ENCODE peak calls at places on chromosomes 5 and 9, in five cellular contexts. One of them, this sample, is unnamed.

GRCh38 chr5:14469485-14470377 is 111.9 kb upstream of the OTULINL start:
- DNase-seq in stomach: no peak
- DNase-seq in A549: no peak
- DNase-seq in IMR-90: no peak
- DNase-seq in testis: no peak
- DNase-seq in this sample: peak

GRCh38 chr5:160165137-160166068 is 46.2 kb upstream of the PWWP2A start:
- DNase-seq in stomach: peak
- DNase-seq in A549: peak
- DNase-seq in IMR-90: peak
- DNase-seq in testis: peak
- DNase-seq in this sample: no peak

GRCh38 chr9:111232997-111233790 is 96.8 kb downstream of the OR2K2 start:
- DNase-seq in stomach: no peak
- DNase-seq in A549: no peak
- DNase-seq in IMR-90: no peak
- DNase-seq in testis: peak
- DNase-seq in this sample: no peak

GRCh38 chr5:76074487-76074886 is 8.7 kb upstream of the SV2C start:
- DNase-seq in stomach: peak
- DNase-seq in A549: no peak
- DNase-seq in IMR-90: no peak
- DNase-seq in testis: peak
- DNase-seq in this sample: peak

GRCh38 chr5:134920848-134921575 is 16.1 kb downstream of the PCBD2 start:
- DNase-seq in stomach: no peak
- DNase-seq in A549: no peak
- DNase-seq in IMR-90: no peak
- DNase-seq in testis: no peak
- DNase-seq in this sample: no peak

GRCh38 chr5:19534751-19535150 is 453.2 kb downstream of the CDH18 start:
- DNase-seq in stomach: no peak
- DNase-seq in A549: no peak
- DNase-seq in IMR-90: no peak
- DNase-seq in testis: no peak
- DNase-seq in this sample: no peak

GRCh38 chr9:109507421-109507838 is 9.3 kb upstream of the PTPN3 start:
- DNase-seq in stomach: no peak
- DNase-seq in A549: peak
- DNase-seq in IMR-90: peak
- DNase-seq in testis: no peak
- DNase-seq in this sample: no peak

GRCh38 chr9:82934949-82935348 is 128.0 kb downstream of the RASEF start:
- DNase-seq in stomach: no peak
- DNase-seq in A549: peak
- DNase-seq in IMR-90: peak
- DNase-seq in testis: no peak
- DNase-seq in this sample: no peak

GRCh38 chr9:76255781-76256455 is 138.3 kb downstream of the RFK start:
- DNase-seq in stomach: peak
- DNase-seq in A549: peak
- DNase-seq in IMR-90: peak
- DNase-seq in testis: peak
- DNase-seq in this sample: no peak

GRCh38 chr9:68668127-68668526 is 36.9 kb upstream of the PIP5K1B start:
- DNase-seq in stomach: no peak
- DNase-seq in A549: no peak
- DNase-seq in IMR-90: no peak
- DNase-seq in testis: peak
- DNase-seq in this sample: no peak

GRCh38 chr5:1817261-1818043 is 16.2 kb downstream of the NDUFS6 start:
- DNase-seq in stomach: no peak
- DNase-seq in A549: no peak
- DNase-seq in IMR-90: no peak
- DNase-seq in testis: no peak
- DNase-seq in this sample: no peak

GRCh38 chr5:159362190-159362589 is 31.9 kb upstream of the IL12B start:
- DNase-seq in stomach: no peak
- DNase-seq in A549: no peak
- DNase-seq in IMR-90: no peak
- DNase-seq in testis: no peak
- DNase-seq in this sample: no peak

GRCh38 chr9:94449486-94449885 is 105.4 kb upstream of the PCAT7 start:
- DNase-seq in stomach: no peak
- DNase-seq in A549: no peak
- DNase-seq in IMR-90: no peak
- DNase-seq in testis: no peak
- DNase-seq in this sample: no peak

GRCh38 chr9:123268240-123268949 is at the start of gene STRBP:
- DNase-seq in stomach: peak
- DNase-seq in A549: peak
- DNase-seq in IMR-90: peak
- DNase-seq in testis: peak
- DNase-seq in this sample: peak
- TF ChIP-seq POLR2A in stomach: no peak
- TF ChIP-seq POLR2A in A549: peak
- TF ChIP-seq POLR2A in IMR-90: no peak
- TF ChIP-seq POLR2A in testis: no peak
- TF ChIP-seq POLR2A in this sample: peak

GRCh38 chr5:132736853-132737833 is at the start of gene KIF3A:
- DNase-seq in stomach: peak
- DNase-seq in A549: peak
- DNase-seq in IMR-90: peak
- DNase-seq in testis: peak
- DNase-seq in this sample: peak
- TF ChIP-seq POLR2A in stomach: no peak
- TF ChIP-seq POLR2A in A549: peak
- TF ChIP-seq POLR2A in IMR-90: no peak
- TF ChIP-seq POLR2A in testis: no peak
- TF ChIP-seq POLR2A in this sample: no peak

DNA sequence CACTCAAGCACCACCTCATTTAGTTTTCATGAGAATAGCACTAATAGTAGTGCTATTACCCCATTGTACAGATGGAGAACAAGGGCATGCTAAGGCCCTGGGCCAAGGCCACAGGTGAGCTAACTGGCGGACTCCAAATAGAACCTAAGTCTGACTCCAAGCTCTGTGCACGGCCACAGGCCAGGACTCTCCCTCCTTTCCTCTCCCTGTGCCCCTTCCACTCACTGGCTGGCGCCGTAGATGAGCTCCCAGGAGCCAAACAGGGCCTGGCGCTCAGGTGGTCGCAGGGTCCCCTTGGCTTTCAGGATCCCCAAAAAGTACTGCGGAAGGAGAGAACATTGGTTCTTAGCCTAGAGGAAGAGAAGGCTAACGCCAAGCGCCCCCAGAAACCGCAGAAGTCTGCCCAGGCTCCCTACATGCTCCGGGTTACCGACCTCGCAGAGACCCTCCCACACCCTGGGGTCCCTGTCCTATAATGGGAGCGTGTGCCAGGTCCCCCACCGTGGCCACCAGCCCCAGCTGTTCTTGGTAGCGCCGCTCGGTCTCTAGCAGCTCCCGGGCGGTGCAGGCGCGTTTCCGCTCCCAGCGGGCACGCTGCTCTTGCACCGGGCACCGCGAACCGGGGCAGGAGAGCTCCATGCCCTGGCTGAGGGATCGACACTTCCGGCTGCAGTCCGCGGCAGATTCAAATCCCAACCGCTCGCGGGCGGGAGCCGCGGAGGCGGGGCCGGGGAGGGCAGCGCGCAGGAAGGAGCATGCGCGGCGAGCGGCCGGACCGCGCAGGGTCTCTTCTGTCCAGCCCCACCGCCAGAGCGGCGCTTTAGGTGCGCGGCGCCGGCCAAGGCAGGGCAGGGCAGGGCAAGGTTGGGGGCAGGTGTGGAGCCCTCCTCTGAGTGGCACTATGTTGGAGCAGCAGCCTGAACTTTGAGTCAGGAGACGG is at the start of gene ARHGEF39:
- DNase-seq in stomach: peak
- DNase-seq in A549: peak
- DNase-seq in IMR-90: peak
- DNase-seq in testis: peak
- DNase-seq in this sample: peak
- TF ChIP-seq POLR2A in stomach: no peak
- TF ChIP-seq POLR2A in A549: peak
- TF ChIP-seq POLR2A in IMR-90: peak
- TF ChIP-seq POLR2A in testis: no peak
- TF ChIP-seq POLR2A in this sample: peak

GRCh38 chr9:133333566-133333965 is 2.4 kb downstream of the SURF6 start:
- DNase-seq in stomach: no peak
- DNase-seq in A549: no peak
- DNase-seq in IMR-90: no peak
- DNase-seq in testis: no peak
- DNase-seq in this sample: no peak
- TF ChIP-seq POLR2A in stomach: no peak
- TF ChIP-seq POLR2A in A549: no peak
- TF ChIP-seq POLR2A in IMR-90: no peak
- TF ChIP-seq POLR2A in testis: no peak
- TF ChIP-seq POLR2A in this sample: no peak

DNA sequence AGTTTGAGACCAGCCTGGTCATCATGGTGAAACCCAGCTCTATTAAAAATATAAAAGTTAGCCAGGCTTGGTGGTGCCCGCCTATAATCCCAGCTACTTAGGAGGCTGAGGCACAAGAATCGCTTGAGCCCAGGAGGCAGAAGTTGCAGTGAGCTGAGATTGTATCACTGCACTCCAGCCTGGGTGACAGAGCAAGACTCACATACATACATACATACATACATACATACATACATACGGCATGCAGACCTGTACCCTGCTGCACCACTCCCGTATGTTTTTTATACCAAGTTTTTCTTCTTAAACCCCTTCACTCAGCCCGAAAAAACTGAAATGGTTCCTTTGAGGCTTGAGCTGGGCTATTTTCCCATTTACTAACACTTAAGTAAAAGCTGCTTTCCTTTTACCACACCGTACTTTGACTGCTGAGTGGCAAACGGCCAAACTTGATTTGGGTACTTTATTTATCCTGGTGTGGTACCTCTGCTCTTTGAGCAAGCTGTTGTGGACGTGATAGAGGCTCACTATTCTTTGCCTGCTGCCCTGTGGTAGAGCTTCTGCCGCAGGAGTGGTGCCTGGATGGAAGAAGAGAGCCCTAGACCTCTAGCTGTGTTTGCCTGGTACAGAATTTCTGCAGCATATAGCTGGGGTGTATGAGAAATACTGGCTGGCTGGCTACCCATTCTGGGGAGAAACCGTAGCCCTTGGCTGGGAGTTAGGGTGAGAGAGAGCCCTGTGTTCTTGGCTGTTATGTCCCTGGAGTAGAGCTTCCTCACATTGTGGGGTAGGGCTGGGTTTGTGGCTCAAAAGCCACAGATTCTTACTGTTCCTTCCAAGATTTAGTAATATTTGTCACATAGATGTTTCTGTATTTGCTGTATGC is 19.4 kb downstream of the IPO11 start:
- DNase-seq in stomach: peak
- DNase-seq in A549: no peak
- DNase-seq in IMR-90: no peak
- DNase-seq in testis: peak
- DNase-seq in this sample: peak
- TF ChIP-seq POLR2A in stomach: no peak
- TF ChIP-seq POLR2A in A549: no peak
- TF ChIP-seq POLR2A in IMR-90: no peak
- TF ChIP-seq POLR2A in testis: no peak
- TF ChIP-seq POLR2A in this sample: no peak

GRCh38 chr9:79461735-79462134 is 110.0 kb upstream of the TLE4 start:
- DNase-seq in stomach: no peak
- DNase-seq in A549: no peak
- DNase-seq in IMR-90: no peak
- DNase-seq in testis: no peak
- DNase-seq in this sample: no peak

GRCh38 chr9:79470957-79471356 is 100.8 kb upstream of the TLE4 start:
- DNase-seq in stomach: no peak
- DNase-seq in A549: no peak
- DNase-seq in IMR-90: no peak
- DNase-seq in testis: no peak
- DNase-seq in this sample: no peak

GRCh38 chr9:79469164-79469563 is 102.6 kb upstream of the TLE4 start:
- DNase-seq in stomach: no peak
- DNase-seq in A549: no peak
- DNase-seq in IMR-90: no peak
- DNase-seq in testis: no peak
- DNase-seq in this sample: no peak

GRCh38 chr9:79465171-79465570 is 106.6 kb upstream of the TLE4 start:
- DNase-seq in stomach: no peak
- DNase-seq in A549: no peak
- DNase-seq in IMR-90: no peak
- DNase-seq in testis: no peak
- DNase-seq in this sample: no peak
- TF ChIP-seq POLR2A in stomach: no peak
- TF ChIP-seq POLR2A in A549: no peak
- TF ChIP-seq POLR2A in IMR-90: no peak
- TF ChIP-seq POLR2A in testis: no peak
- TF ChIP-seq POLR2A in this sample: no peak

This sample was measured in erythroblast.